ENCODE peak calls at places on chromosomes 16 and 17, in five cellular contexts. One of them, this sample, is unnamed.

GRCh38 chr17:46158323-46159296 is 34.6 kb downstream of the KANSL1 start:
- DNase-seq in MM.1S: no peak
- DNase-seq in psoas muscle: no peak
- DNase-seq in AG09319: no peak
- DNase-seq in ELF-1: no peak
- DNase-seq in this sample: no peak

GRCh38 chr16:15434425-15435215 is at the start of gene BMERB1:
- DNase-seq in MM.1S: peak
- DNase-seq in psoas muscle: peak
- DNase-seq in AG09319: peak
- DNase-seq in ELF-1: peak
- DNase-seq in this sample: no peak

GRCh38 chr16:7867831-7868230 is 535.2 kb downstream of the RBFOX1 start:
- DNase-seq in MM.1S: no peak
- DNase-seq in psoas muscle: no peak
- DNase-seq in AG09319: no peak
- DNase-seq in ELF-1: no peak
- DNase-seq in this sample: no peak

GRCh38 chr17:17849863-17850373 is 13.1 kb upstream of the SREBF1 start:
- DNase-seq in MM.1S: no peak
- DNase-seq in psoas muscle: peak
- DNase-seq in AG09319: no peak
- DNase-seq in ELF-1: peak
- DNase-seq in this sample: peak

GRCh38 chr16:67666032-67666537 is 465 bp downstream of the ENKD1 start:
- DNase-seq in MM.1S: no peak
- DNase-seq in psoas muscle: peak
- DNase-seq in AG09319: no peak
- DNase-seq in ELF-1: no peak
- DNase-seq in this sample: no peak

GRCh38 chr17:58344047-58344790 is 7.8 kb downstream of the SUPT4H1 start:
- DNase-seq in MM.1S: peak
- DNase-seq in psoas muscle: no peak
- DNase-seq in AG09319: no peak
- DNase-seq in ELF-1: no peak
- DNase-seq in this sample: peak

GRCh38 chr16:85316944-85317343 is 204.7 kb upstream of the CIBAR2 start:
- DNase-seq in MM.1S: no peak
- DNase-seq in psoas muscle: no peak
- DNase-seq in AG09319: no peak
- DNase-seq in ELF-1: no peak
- DNase-seq in this sample: no peak

GRCh38 chr17:77127735-77128361 is 12.9 kb upstream of the SEC14L1 start:
- DNase-seq in MM.1S: no peak
- DNase-seq in psoas muscle: peak
- DNase-seq in AG09319: no peak
- DNase-seq in ELF-1: no peak
- DNase-seq in this sample: no peak

GRCh38 chr17:6110088-6110487 is 39.9 kb downstream of the WSCD1 start:
- DNase-seq in MM.1S: no peak
- DNase-seq in psoas muscle: no peak
- DNase-seq in AG09319: no peak
- DNase-seq in ELF-1: no peak
- DNase-seq in this sample: no peak

GRCh38 chr16:5302372-5303114 is 204.9 kb upstream of the EEF2KMT start:
- DNase-seq in MM.1S: no peak
- DNase-seq in psoas muscle: no peak
- DNase-seq in AG09319: no peak
- DNase-seq in ELF-1: no peak
- DNase-seq in this sample: no peak

GRCh38 chr17:50686494-50687199 is 21.1 kb downstream of the ANKRD40 start:
- DNase-seq in MM.1S: no peak
- DNase-seq in psoas muscle: peak
- DNase-seq in AG09319: peak
- DNase-seq in ELF-1: peak
- DNase-seq in this sample: no peak

GRCh38 chr17:62950067-62950466 is 16.0 kb upstream of the TANC2 start:
- DNase-seq in MM.1S: no peak
- DNase-seq in psoas muscle: no peak
- DNase-seq in AG09319: peak
- DNase-seq in ELF-1: peak
- DNase-seq in this sample: no peak

GRCh38 chr17:57603978-57604377 is 141.1 kb downstream of the CCDC182 start:
- DNase-seq in MM.1S: peak
- DNase-seq in psoas muscle: no peak
- DNase-seq in AG09319: no peak
- DNase-seq in ELF-1: no peak
- DNase-seq in this sample: peak

GRCh38 chr17:70078994-70079531 is 4.0 kb downstream of the KCNJ16 start:
- DNase-seq in MM.1S: no peak
- DNase-seq in psoas muscle: no peak
- DNase-seq in AG09319: no peak
- DNase-seq in ELF-1: no peak
- DNase-seq in this sample: no peak

GRCh38 chr16:81994485-81994884 is 16.8 kb downstream of the SDR42E1 start:
- DNase-seq in MM.1S: no peak
- DNase-seq in psoas muscle: no peak
- DNase-seq in AG09319: no peak
- DNase-seq in ELF-1: no peak
- DNase-seq in this sample: peak

GRCh38 chr16:12456355-12456754 is 347.3 kb downstream of the CPPED1 start:
- DNase-seq in MM.1S: no peak
- DNase-seq in psoas muscle: no peak
- DNase-seq in AG09319: no peak
- DNase-seq in ELF-1: no peak
- DNase-seq in this sample: no peak

GRCh38 chr17:34412965-34413441 is 50.0 kb upstream of the CCL1 start:
- DNase-seq in MM.1S: no peak
- DNase-seq in psoas muscle: no peak
- DNase-seq in AG09319: no peak
- DNase-seq in ELF-1: no peak
- DNase-seq in this sample: no peak

GRCh38 chr16:31504159-31504558 is 4.0 kb downstream of the RUSF1 start:
- DNase-seq in MM.1S: no peak
- DNase-seq in psoas muscle: no peak
- DNase-seq in AG09319: no peak
- DNase-seq in ELF-1: no peak
- DNase-seq in this sample: no peak

GRCh38 chr16:49754495-49755290 is 101.2 kb downstream of the ZNF423 start:
- DNase-seq in MM.1S: peak
- DNase-seq in psoas muscle: no peak
- DNase-seq in AG09319: peak
- DNase-seq in ELF-1: peak
- DNase-seq in this sample: no peak

GRCh38 chr16:64417711-64418227 is 704.1 kb downstream of the CDH11 start:
- DNase-seq in MM.1S: no peak
- DNase-seq in psoas muscle: no peak
- DNase-seq in AG09319: peak
- DNase-seq in ELF-1: no peak
- DNase-seq in this sample: no peak

GRCh38 chr17:28372203-28372944 is 880 bp downstream of the SARM1 start:
- DNase-seq in MM.1S: no peak
- DNase-seq in psoas muscle: no peak
- DNase-seq in AG09319: no peak
- DNase-seq in ELF-1: peak
- DNase-seq in this sample: peak

GRCh38 chr16:86519649-86520316 is 9.5 kb downstream of the FOXF1 start:
- DNase-seq in MM.1S: peak
- DNase-seq in psoas muscle: peak
- DNase-seq in AG09319: no peak
- DNase-seq in ELF-1: peak
- DNase-seq in this sample: peak

GRCh38 chr17:65092262-65092661 is 35.7 kb upstream of the GNA13 start:
- DNase-seq in MM.1S: no peak
- DNase-seq in psoas muscle: no peak
- DNase-seq in AG09319: peak
- DNase-seq in ELF-1: no peak
- DNase-seq in this sample: no peak

GRCh38 chr17:75047398-75048098 is 523 bp downstream of the KCTD2 start:
- DNase-seq in MM.1S: peak
- DNase-seq in psoas muscle: peak
- DNase-seq in AG09319: no peak
- DNase-seq in ELF-1: no peak
- DNase-seq in this sample: peak

GRCh38 chr17:49962599-49963276 is 6.3 kb upstream of the DLX4 start:
- DNase-seq in MM.1S: no peak
- DNase-seq in psoas muscle: no peak
- DNase-seq in AG09319: no peak
- DNase-seq in ELF-1: no peak
- DNase-seq in this sample: no peak

GRCh38 chr16:23337836-23338550 is 35.9 kb downstream of the SCNN1B start:
- DNase-seq in MM.1S: peak
- DNase-seq in psoas muscle: no peak
- DNase-seq in AG09319: no peak
- DNase-seq in ELF-1: no peak
- DNase-seq in this sample: no peak

GRCh38 chr17:2238432-2239169 is 65.0 kb downstream of the SMG6 start:
- DNase-seq in MM.1S: peak
- DNase-seq in psoas muscle: peak
- DNase-seq in AG09319: no peak
- DNase-seq in ELF-1: no peak
- DNase-seq in this sample: peak

GRCh38 chr17:63116228-63116627 is 150.2 kb downstream of the TANC2 start:
- DNase-seq in MM.1S: no peak
- DNase-seq in psoas muscle: no peak
- DNase-seq in AG09319: no peak
- DNase-seq in ELF-1: peak
- DNase-seq in this sample: no peak

GRCh38 chr16:69169607-69170352 is 17.2 kb upstream of the SNTB2 start:
- DNase-seq in MM.1S: no peak
- DNase-seq in psoas muscle: no peak
- DNase-seq in AG09319: no peak
- DNase-seq in ELF-1: no peak
- DNase-seq in this sample: no peak

GRCh38 chr16:58366247-58367031 is 25.8 kb upstream of the GINS3 start:
- DNase-seq in MM.1S: no peak
- DNase-seq in psoas muscle: no peak
- DNase-seq in AG09319: no peak
- DNase-seq in ELF-1: no peak
- DNase-seq in this sample: no peak

GRCh38 chr17:75346906-75347305 is 57.7 kb upstream of the SLC25A19 start:
- DNase-seq in MM.1S: no peak
- DNase-seq in psoas muscle: no peak
- DNase-seq in AG09319: no peak
- DNase-seq in ELF-1: peak
- DNase-seq in this sample: peak

GRCh38 chr16:66486199-66486772 is 59.2 kb downstream of the BEAN1 start:
- DNase-seq in MM.1S: no peak
- DNase-seq in psoas muscle: no peak
- DNase-seq in AG09319: no peak
- DNase-seq in ELF-1: no peak
- DNase-seq in this sample: no peak

GRCh38 chr16:11063432-11064201 is 119.3 kb downstream of the CLEC16A start:
- DNase-seq in MM.1S: no peak
- DNase-seq in psoas muscle: no peak
- DNase-seq in AG09319: no peak
- DNase-seq in ELF-1: no peak
- DNase-seq in this sample: no peak

GRCh38 chr17:19304209-19304608 is 58.3 kb downstream of the B9D1 start:
- DNase-seq in MM.1S: peak
- DNase-seq in psoas muscle: peak
- DNase-seq in AG09319: no peak
- DNase-seq in ELF-1: no peak
- DNase-seq in this sample: peak

GRCh38 chr16:50393461-50394214 is 24.9 kb upstream of the BRD7 start:
- DNase-seq in MM.1S: no peak
- DNase-seq in psoas muscle: no peak
- DNase-seq in AG09319: no peak
- DNase-seq in ELF-1: no peak
- DNase-seq in this sample: no peak

This sample was measured in OCI-LY7.